ENCODE peak calls at places on chromosome 2, in six cellular contexts. L is NCI-H1436, V is EL, O is EH, Q is natural killer cell, A is AG04450. I is an unnamed sample.

GRCh38 chr2:118983133-118983532 is 41.1 kb downstream of the MARCO start:
- DNase-seq in V (no peak), A (no peak), O (no peak), Q (no peak), L (no peak), I (no peak)

GRCh38 chr2:27085670-27086089 is 892 bp upstream of the KHK start:
- DNase-seq in O (peak; percentile 76), Q (no peak), L (peak; percentile 9), V (peak; percentile 61), A (no peak), I (no peak)

GRCh38 chr2:97868986-97869721 is 126.6 kb downstream of the TMEM131 start:
- DNase-seq in A (peak; percentile 78), Q (no peak), L (no peak), O (peak; percentile 98), V (peak; percentile 93), I (no peak)

GRCh38 chr2:17576802-17577201 is 36.3 kb downstream of the VSNL1 start:
- DNase-seq in Q (no peak), O (no peak), A (no peak), L (no peak), V (no peak), I (no peak)

GRCh38 chr2:106356291-106356690 is 111.9 kb downstream of the RGPD3 start:
- DNase-seq in A (no peak), V (no peak), O (no peak), L (no peak), Q (no peak), I (no peak)

GRCh38 chr2:226802573-226802972 is 3.0 kb upstream of the IRS1 start:
- DNase-seq in V (peak; percentile 77), O (peak; percentile 80), A (no peak), L (peak; percentile 63), Q (no peak), I (no peak)

GRCh38 chr2:235077046-235077445 is 125.2 kb downstream of the SH3BP4 start:
- DNase-seq in A (no peak), Q (no peak), L (no peak), O (peak; percentile 59), V (no peak), I (no peak)

GRCh38 chr2:217223222-217223930 is 363.5 kb upstream of the TNP1 start:
- DNase-seq in A (peak; percentile 90), O (peak; percentile 93), Q (no peak), L (no peak), V (peak; percentile 88), I (no peak)

GRCh38 chr2:79801082-79801481 is 288.2 kb downstream of the CTNNA2 start:
- DNase-seq in O (no peak), Q (no peak), V (no peak), A (no peak), L (no peak), I (no peak)

GRCh38 chr2:232539298-232540231 is at the start of gene CHRNG:
- DNase-seq in O (no peak), V (no peak), L (no peak), A (no peak), Q (no peak), I (no peak)

GRCh38 chr2:55239656-55240222 is 7.3 kb downstream of the RPS27A start:
- DNase-seq in L (no peak), V (no peak), O (no peak), A (no peak), Q (no peak), I (no peak)

GRCh38 chr2:219125886-219126270 is 34.7 kb downstream of the NHEJ1 start:
- DNase-seq in L (no peak), A (no peak), Q (no peak), O (peak; percentile 4), V (peak; percentile 8), I (no peak)

GRCh38 chr2:132979339-132980093 is 309.5 kb upstream of the LYPD1 start:
- DNase-seq in O (no peak), V (no peak), Q (no peak), A (no peak), L (no peak), I (no peak)

GRCh38 chr2:149744845-149745244 is 157.3 kb upstream of the MMADHC start:
- DNase-seq in O (peak; percentile 88), V (peak; percentile 71), L (no peak), Q (no peak), A (no peak), I (no peak)

GRCh38 chr2:234290671-234291070 is 206.2 kb downstream of the ARL4C start:
- DNase-seq in O (peak; percentile 5), A (no peak), V (no peak), L (no peak), Q (peak; percentile 79), I (no peak)

GRCh38 chr2:154158101-154158500 is 286.4 kb downstream of the GALNT13 start:
- DNase-seq in L (no peak), A (no peak), V (no peak), O (no peak), Q (no peak), I (no peak)

GRCh38 chr2:220445429-220446105 is 818.1 kb downstream of the SLC4A3 start:
- DNase-seq in L (no peak), V (peak; percentile 71), A (no peak), O (peak; percentile 60), Q (no peak), I (no peak)

GRCh38 chr2:129885735-129886134 is 93.7 kb upstream of the RAB6C start:
- DNase-seq in A (no peak), V (no peak), O (no peak), Q (no peak), L (no peak), I (no peak)

GRCh38 chr2:1968222-1968987 is 224.1 kb upstream of the PXDN start:
- DNase-seq in O (no peak), A (no peak), Q (no peak), V (no peak), L (no peak), I (no peak)

GRCh38 chr2:229669841-229670240 is 44.5 kb downstream of the DNER start:
- DNase-seq in L (no peak), V (no peak), A (no peak), Q (no peak), O (no peak), I (no peak)

GRCh38 chr2:191611614-191612013 is 66.3 kb upstream of the NABP1 start:
- DNase-seq in O (no peak), L (no peak), V (no peak), A (no peak), Q (no peak), I (no peak)

GRCh38 chr2:101196220-101196661 is 45.1 kb upstream of the TBC1D8 start:
- DNase-seq in O (no peak), A (no peak), Q (no peak), L (no peak), V (no peak), I (no peak)